ENCODE peak calls at places on chromosomes 13 and 19, in seven cellular contexts. N is A549, A is heart right ventricle, K is progenitor cell of endocrine pancreas, S is cardiac fibroblast, T is foreskin fibroblast, J is ascending aorta. M is an unnamed sample.

GRCh38 chr13:60012503-60012902 is 151.2 kb downstream of the DIAPH3 start:
- DNase-seq in J (no peak), N (no peak), T (no peak), A (no peak), K (no peak), S (no peak), M (peak)

GRCh38 chr19:46493236-46494114 is 2.2 kb downstream of the PNMA8B start:
- DNase-seq in K (no peak), S (no peak), T (no peak), J (no peak), A (peak), N (no peak), M (no peak)

GRCh38 chr19:38666662-38667448 is 19.4 kb downstream of the ACTN4 start:
- DNase-seq in K (no peak), T (peak), S (peak), A (no peak), N (peak), J (peak), M (peak)

GRCh38 chr19:53132231-53132991 is at the start of gene ZNF415:
- DNase-seq in A (peak), T (peak), K (peak), S (peak), J (peak), N (no peak), M (no peak)

GRCh38 chr13:72437458-72437857 is 290.0 kb downstream of the MZT1 start:
- DNase-seq in N (no peak), A (no peak), K (no peak), J (no peak), S (no peak), T (peak), M (no peak)

GRCh38 chr19:30046522-30046921 is 104.5 kb downstream of the URI1 start:
- DNase-seq in K (no peak), J (no peak), T (peak), N (peak), A (no peak), S (no peak), M (no peak)

GRCh38 chr19:30877591-30878230 is 471.5 kb downstream of the TSHZ3 start:
- DNase-seq in T (no peak), N (no peak), J (no peak), S (no peak), K (no peak), A (no peak), M (no peak)

GRCh38 chr19:30664358-30665058 is 292.3 kb downstream of the ZNF536 start:
- DNase-seq in N (peak), K (no peak), A (peak), S (peak), T (peak), J (peak), M (no peak)

GRCh38 chr13:79870123-79870522 is 389.2 kb downstream of the NDFIP2 start:
- DNase-seq in T (peak), J (no peak), K (no peak), A (no peak), N (no peak), S (peak), M (no peak)

GRCh38 chr13:33649212-33649917 is 168.6 kb upstream of the RFC3 start:
- DNase-seq in K (no peak), T (peak), N (no peak), S (peak), J (no peak), A (no peak), M (no peak)

GRCh38 chr19:3868770-3869456 is at the start of gene ZFR2:
- DNase-seq in S (no peak), T (no peak), N (peak), A (no peak), J (no peak), K (peak), M (no peak)

GRCh38 chr13:114311908-114312307 is 2.4 kb upstream of the CHAMP1 start:
- DNase-seq in T (peak), N (no peak), J (no peak), A (no peak), S (no peak), K (no peak), M (no peak)

GRCh38 chr19:37874784-37875183 is 31.6 kb downstream of the WDR87 start:
- DNase-seq in S (no peak), K (no peak), N (no peak), J (no peak), T (no peak), A (no peak), M (no peak)

GRCh38 chr13:106696140-106696539 is 128.2 kb upstream of the ARGLU1 start:
- DNase-seq in S (no peak), K (no peak), T (no peak), N (no peak), A (no peak), J (no peak), M (no peak)

GRCh38 chr19:46878613-46879375 is 18.0 kb downstream of the ARHGAP35 start:
- DNase-seq in A (no peak), T (peak), K (no peak), J (no peak), N (no peak), S (peak), M (peak)

GRCh38 chr19:1860133-1860775 is 3.1 kb downstream of the KLF16 start:
- DNase-seq in S (peak), N (peak), T (peak), J (no peak), A (no peak), K (no peak), M (peak)

GRCh38 chr19:35903550-35904179 is 1.3 kb downstream of the HCST start:
- DNase-seq in A (peak), N (peak), K (no peak), J (peak), T (peak), S (peak), M (peak)

GRCh38 chr13:114100446-114101320 is 31.7 kb downstream of the RASA3 start:
- DNase-seq in T (peak), J (peak), K (no peak), A (peak), S (peak), N (no peak), M (no peak)

GRCh38 chr19:36215276-36216171 is 618 bp downstream of the ZNF146 start:
- DNase-seq in S (peak), T (peak), J (no peak), K (no peak), N (peak), A (no peak), M (peak)

GRCh38 chr13:23430664-23431063 is 2.8 kb downstream of the SACS start:
- DNase-seq in J (no peak), T (no peak), N (no peak), A (no peak), K (no peak), S (no peak), M (no peak)

GRCh38 chr13:22960827-22961226 is 220.0 kb upstream of the SGCG start:
- DNase-seq in T (no peak), J (no peak), K (no peak), N (no peak), A (no peak), S (no peak), M (no peak)

GRCh38 chr13:84455143-84455905 is 573.0 kb upstream of the SLITRK1 start:
- DNase-seq in K (no peak), T (no peak), A (no peak), N (no peak), J (no peak), S (no peak), M (no peak)

GRCh38 chr19:8322638-8322997 is 1.3 kb downstream of the RPS28 start:
- DNase-seq in J (no peak), A (no peak), K (no peak), S (no peak), T (no peak), N (no peak), M (no peak)

GRCh38 chr19:8320564-8321066 is 560 bp downstream of the NDUFA7 start:
- DNase-seq in T (no peak), J (no peak), N (no peak), K (no peak), A (no peak), S (no peak), M (no peak)

GRCh38 chr19:8321760-8322637 is 703 bp downstream of the RPS28 start:
- DNase-seq in A (no peak), K (no peak), N (no peak), J (no peak), T (no peak), S (no peak), M (no peak)

GRCh38 chr19:8319807-8320520 is 1.2 kb downstream of the NDUFA7 start:
- DNase-seq in J (no peak), S (no peak), K (no peak), A (no peak), N (no peak), T (no peak), M (no peak)

DNA sequence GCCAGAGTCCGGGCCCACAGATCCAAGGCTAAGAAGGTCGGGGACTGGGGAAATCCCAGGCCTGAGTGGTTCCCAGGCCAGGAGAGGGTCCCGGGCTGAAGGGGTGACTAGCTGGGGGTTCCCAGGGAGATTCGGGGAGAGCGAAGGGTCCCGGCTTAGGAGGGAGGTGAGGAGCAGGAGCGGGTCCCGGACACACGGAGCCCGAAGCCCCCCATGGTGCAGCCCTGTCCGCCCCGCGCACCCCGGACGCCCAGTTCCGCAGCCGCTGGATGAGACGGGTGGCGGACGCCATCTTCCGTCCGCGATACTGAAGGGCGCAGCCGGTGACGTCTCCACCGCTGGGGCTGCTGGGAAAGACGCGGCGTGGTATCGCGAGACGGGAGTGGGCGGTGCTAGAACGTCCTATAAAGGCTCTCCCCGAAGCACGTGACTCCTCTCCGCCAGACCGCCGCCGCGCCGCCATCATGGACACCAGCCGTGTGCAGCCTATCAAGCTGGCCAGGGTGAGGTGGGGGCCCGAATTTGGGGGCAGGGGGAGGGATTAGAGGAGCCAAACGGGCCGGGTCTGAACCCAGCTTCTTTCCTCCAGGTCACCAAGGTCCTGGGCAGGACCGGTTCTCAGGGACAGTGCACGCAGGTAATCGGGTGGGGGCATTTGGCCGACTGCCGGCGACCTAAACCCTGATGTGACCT is at the start of the genes NDUFA7 and RPS28:
- DNase-seq in K (peak), A (peak), T (peak), S (peak), J (peak), N (peak), M (peak)
- TF ChIP-seq CTCF in K (no peak), A (peak), T (peak), S (no peak), J (peak), N (no peak), M (no peak)

GRCh38 chr19:8988204-8988603 is 22.0 kb downstream of the MUC16 start:
- DNase-seq in A (no peak), T (peak), N (peak), S (no peak), K (no peak), J (no peak), M (no peak)
- TF ChIP-seq CTCF in A (no peak), T (no peak), N (no peak), S (no peak), K (no peak), J (no peak), M (no peak)

DNA sequence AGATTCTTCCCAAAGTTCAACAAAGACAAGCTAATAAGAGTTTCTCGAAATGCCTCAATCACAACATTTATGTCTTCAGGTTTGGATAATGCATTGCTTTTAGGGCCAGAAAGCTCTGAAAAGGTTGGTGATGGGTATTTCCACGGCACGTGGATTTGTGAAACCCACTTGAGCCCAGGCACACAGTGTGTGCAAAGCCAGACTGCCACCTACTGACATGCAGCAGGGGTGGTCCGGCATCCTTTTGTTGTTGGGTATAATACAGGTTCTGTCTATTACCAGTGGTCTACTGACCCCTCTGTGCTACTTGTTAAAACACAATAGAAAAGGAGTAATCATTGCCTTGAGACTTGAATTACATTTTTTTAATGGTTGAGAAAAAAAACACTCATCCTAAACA is 225.6 kb downstream of the RAP2A start:
- DNase-seq in A (no peak), J (no peak), S (peak), N (peak), K (no peak), T (peak), M (no peak)
- TF ChIP-seq CTCF in A (no peak), J (no peak), S (peak), N (no peak), K (peak), T (peak), M (no peak)

GRCh38 chr19:5680083-5680436 is 256 bp downstream of the MICOS13 start:
- DNase-seq in N (no peak), J (no peak), S (no peak), A (peak), T (no peak), K (no peak), M (peak)

GRCh38 chr19:5679289-5680082 is 830 bp downstream of the MICOS13 start:
- DNase-seq in J (no peak), N (no peak), S (no peak), T (no peak), A (peak), K (no peak), M (no peak)

GRCh38 chr19:5681446-5682292 is 842 bp downstream of the HSD11B1L start:
- DNase-seq in S (no peak), A (no peak), T (no peak), N (no peak), J (no peak), K (no peak), M (no peak)

GRCh38 chr19:5682293-5682592 is 1.4 kb downstream of the HSD11B1L start:
- DNase-seq in K (no peak), T (no peak), J (no peak), N (no peak), A (no peak), S (no peak), M (no peak)

GRCh38 chr19:5680437-5681368 is at the start of the genes HSD11B1L and MICOS13:
- DNase-seq in T (peak), N (peak), A (peak), K (peak), J (peak), S (peak), M (peak)
- TF ChIP-seq CTCF in T (no peak), N (no peak), A (no peak), K (no peak), J (no peak), S (no peak), M (no peak)

GRCh38 chr13:99200433-99201167 is at the start of gene UBAC2:
- DNase-seq in A (peak), T (peak), N (peak), J (peak), K (peak), S (peak), M (peak)
- TF ChIP-seq CTCF in A (no peak), T (no peak), N (no peak), J (no peak), K (no peak), S (no peak), M (no peak)

M was measured in MCF 10A.